ENCODE peak calls at places on chromosomes 6 and 20, in six cellular contexts. B, K, C, W, Q and R are unnamed samples.

GRCh38 chr6:35663447-35664235 is 25.1 kb downstream of the FKBP5 start:
- DNase-seq in B (peak), K (no peak), C (no peak), W (peak), Q (no peak), R (peak)

GRCh38 chr6:104256547-104257144 is 603.1 kb downstream of the HACE1 start:
- DNase-seq in B (no peak), K (no peak), C (no peak), W (no peak), Q (no peak), R (no peak)

GRCh38 chr6:167424700-167425099 is 99.8 kb downstream of the TTLL2 start:
- DNase-seq in B (no peak), K (no peak), C (no peak), W (no peak), Q (no peak), R (no peak)

GRCh38 chr6:75922226-75922625 is 150.2 kb downstream of the IMPG1 start:
- DNase-seq in B (no peak), K (peak), C (no peak), W (no peak), Q (no peak), R (no peak)

GRCh38 chr6:139201378-139201777 is 66.5 kb downstream of the HECA start:
- DNase-seq in B (no peak), K (no peak), C (no peak), W (no peak), Q (no peak), R (no peak)

GRCh38 chr6:65623569-65623968 is 83.5 kb downstream of the EYS start:
- DNase-seq in B (no peak), K (no peak), C (no peak), W (no peak), Q (no peak), R (no peak)

GRCh38 chr6:52976591-52977035 is 18.5 kb downstream of the GSTA4 start:
- DNase-seq in B (no peak), K (no peak), C (no peak), W (no peak), Q (no peak), R (no peak)

GRCh38 chr6:100001915-100002388 is 7.9 kb upstream of the MCHR2 start:
- DNase-seq in B (peak), K (peak), C (peak), W (peak), Q (peak), R (no peak)

GRCh38 chr6:49499623-49500022 is at the start of gene GLYATL3:
- DNase-seq in B (no peak), K (no peak), C (no peak), W (no peak), Q (no peak), R (no peak)

GRCh38 chr6:149031545-149032317 is 284.9 kb downstream of the UST start:
- DNase-seq in B (peak), K (peak), C (no peak), W (no peak), Q (peak), R (no peak)

GRCh38 chr6:35413911-35414310 is 38.2 kb upstream of the FANCE start:
- DNase-seq in B (no peak), K (no peak), C (no peak), W (no peak), Q (no peak), R (no peak)

GRCh38 chr6:46990031-46990644 is 52.0 kb downstream of the ADGRF1 start:
- DNase-seq in B (no peak), K (no peak), C (no peak), W (no peak), Q (no peak), R (no peak)

GRCh38 chr20:45919951-45920794 is 8.2 kb upstream of the PLTP start:
- DNase-seq in B (no peak), K (no peak), C (no peak), W (no peak), Q (no peak), R (no peak)

GRCh38 chr20:13402171-13402760 is 181.2 kb downstream of the ISM1 start:
- DNase-seq in B (no peak), K (no peak), C (no peak), W (no peak), Q (no peak), R (no peak)

GRCh38 chr20:14049111-14049510 is 53.8 kb downstream of the MACROD2 start:
- DNase-seq in B (no peak), K (no peak), C (no peak), W (no peak), Q (no peak), R (no peak)

GRCh38 chr20:53914091-53914860 is 156.1 kb downstream of the BCAS1 start:
- DNase-seq in B (no peak), K (no peak), C (no peak), W (no peak), Q (no peak), R (no peak)

GRCh38 chr6:169398342-169399105 is 144.9 kb upstream of the THBS2 start:
- DNase-seq in B (no peak), K (no peak), C (no peak), W (no peak), Q (no peak), R (no peak)

GRCh38 chr20:40197744-40198143 is 491.3 kb downstream of the MAFB start:
- DNase-seq in B (no peak), K (no peak), C (no peak), W (no peak), Q (no peak), R (no peak)

GRCh38 chr6:142883011-142883410 is 62.0 kb downstream of the HIVEP2 start:
- DNase-seq in B (no peak), K (no peak), C (no peak), W (no peak), Q (no peak), R (no peak)

GRCh38 chr6:18034798-18035202 is 47.4 kb upstream of the KIF13A start:
- DNase-seq in B (no peak), K (no peak), C (no peak), W (no peak), Q (no peak), R (no peak)

GRCh38 chr6:108781419-108782110 is 66.7 kb upstream of the ARMC2 start:
- DNase-seq in B (no peak), K (no peak), C (no peak), W (no peak), Q (peak), R (peak)

GRCh38 chr6:42598300-42598699 is 34.5 kb downstream of the UBR2 start:
- DNase-seq in B (no peak), K (no peak), C (no peak), W (no peak), Q (no peak), R (no peak)

GRCh38 chr6:53326372-53327016 is 22.3 kb downstream of the ELOVL5 start:
- DNase-seq in B (peak), K (peak), C (no peak), W (no peak), Q (no peak), R (no peak)

GRCh38 chr6:169169375-169169774 is 84.3 kb downstream of the THBS2 start:
- DNase-seq in B (no peak), K (no peak), C (no peak), W (no peak), Q (no peak), R (no peak)

GRCh38 chr6:9766240-9766915 is 648.5 kb downstream of the TFAP2A start:
- DNase-seq in B (peak), K (peak), C (no peak), W (no peak), Q (no peak), R (no peak)

GRCh38 chr6:193773-194310 is 98.4 kb upstream of the DUSP22 start:
- DNase-seq in B (no peak), K (no peak), C (no peak), W (peak), Q (no peak), R (peak)

GRCh38 chr6:132190815-132191175 is 210.5 kb downstream of the MOXD1 start:
- DNase-seq in B (no peak), K (no peak), C (no peak), W (no peak), Q (no peak), R (no peak)

GRCh38 chr20:4156411-4156810 is 141.1 kb upstream of the RNF24 start:
- DNase-seq in B (no peak), K (no peak), C (no peak), W (no peak), Q (no peak), R (no peak)

GRCh38 chr6:39881851-39882566 is 52.3 kb downstream of the MOCS1 start:
- DNase-seq in B (no peak), K (peak), C (no peak), W (no peak), Q (no peak), R (no peak)